ENCODE peak calls at places on chromosomes 1 and 21, in four cellular contexts. One of them, this sample, is unnamed.

GRCh38 chr1:111707906-111708305 is 31.3 kb downstream of the INKA2 start:
- DNase-seq in A549: no peak
- DNase-seq in H1: no peak
- DNase-seq in HepG2: no peak
- DNase-seq in this sample: no peak

GRCh38 chr1:160144921-160145320 is 6.5 kb upstream of the ATP1A4 start:
- DNase-seq in A549: no peak
- DNase-seq in H1: no peak
- DNase-seq in HepG2: no peak
- DNase-seq in this sample: no peak

GRCh38 chr21:45154511-45155508 is 80.4 kb downstream of the ADARB1 start:
- DNase-seq in A549: peak
- DNase-seq in H1: peak
- DNase-seq in HepG2: no peak
- DNase-seq in this sample: no peak

GRCh38 chr1:152630596-152630995 is 7.7 kb upstream of the LCE3A start:
- DNase-seq in A549: no peak
- DNase-seq in H1: no peak
- DNase-seq in HepG2: no peak
- DNase-seq in this sample: no peak

GRCh38 chr1:168224991-168225390 is 813 bp upstream of the SFT2D2 start:
- DNase-seq in A549: no peak
- DNase-seq in H1: no peak
- DNase-seq in HepG2: no peak
- DNase-seq in this sample: no peak

GRCh38 chr1:108575241-108575850 is 15.4 kb downstream of the EEIG2 start:
- DNase-seq in A549: no peak
- DNase-seq in H1: no peak
- DNase-seq in HepG2: no peak
- DNase-seq in this sample: no peak

GRCh38 chr1:91555074-91555730 is 54.6 kb downstream of the CDC7 start:
- DNase-seq in A549: no peak
- DNase-seq in H1: no peak
- DNase-seq in HepG2: no peak
- DNase-seq in this sample: peak

GRCh38 chr21:36145259-36145658 is 10.4 kb downstream of the CBR3 start:
- DNase-seq in A549: no peak
- DNase-seq in H1: no peak
- DNase-seq in HepG2: no peak
- DNase-seq in this sample: no peak

GRCh38 chr21:36980280-36981048 is 14.0 kb upstream of the HLCS start:
- DNase-seq in A549: no peak
- DNase-seq in H1: no peak
- DNase-seq in HepG2: no peak
- DNase-seq in this sample: no peak

GRCh38 chr1:38097256-38097655 is 50.7 kb upstream of the POU3F1 start:
- DNase-seq in A549: no peak
- DNase-seq in H1: no peak
- DNase-seq in HepG2: no peak
- DNase-seq in this sample: no peak
- TF ChIP-seq PHF8 in A549: no peak
- TF ChIP-seq PHF8 in H1: no peak
- TF ChIP-seq PHF8 in HepG2: no peak
- TF ChIP-seq PHF8 in this sample: no peak

DNA sequence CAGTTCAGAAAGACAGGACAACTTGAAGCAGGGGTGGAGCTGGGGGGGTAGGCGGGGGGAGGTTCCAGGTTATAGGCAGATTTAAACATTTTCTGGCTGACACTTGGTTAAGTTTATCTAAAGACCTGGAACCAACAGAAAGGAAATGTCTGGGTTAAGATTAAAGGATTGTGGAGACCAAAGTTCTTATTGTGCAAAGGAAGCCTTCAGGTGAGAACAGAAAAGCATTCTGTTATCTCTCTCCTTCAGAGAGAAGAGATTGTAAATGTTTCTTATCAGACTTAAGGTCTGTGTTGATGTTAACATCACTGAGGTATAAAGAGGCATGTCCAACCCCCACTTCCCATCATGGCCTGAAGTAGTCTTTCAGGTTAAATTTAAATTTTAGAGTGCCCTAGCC is 3.7 kb upstream of the ACADM start:
- DNase-seq in A549: no peak
- DNase-seq in H1: no peak
- DNase-seq in HepG2: no peak
- DNase-seq in this sample: no peak
- TF ChIP-seq KDM1A in A549: no peak
- TF ChIP-seq KDM1A in H1: no peak
- TF ChIP-seq KDM1A in HepG2: no peak
- TF ChIP-seq KDM1A in this sample: no peak

DNA sequence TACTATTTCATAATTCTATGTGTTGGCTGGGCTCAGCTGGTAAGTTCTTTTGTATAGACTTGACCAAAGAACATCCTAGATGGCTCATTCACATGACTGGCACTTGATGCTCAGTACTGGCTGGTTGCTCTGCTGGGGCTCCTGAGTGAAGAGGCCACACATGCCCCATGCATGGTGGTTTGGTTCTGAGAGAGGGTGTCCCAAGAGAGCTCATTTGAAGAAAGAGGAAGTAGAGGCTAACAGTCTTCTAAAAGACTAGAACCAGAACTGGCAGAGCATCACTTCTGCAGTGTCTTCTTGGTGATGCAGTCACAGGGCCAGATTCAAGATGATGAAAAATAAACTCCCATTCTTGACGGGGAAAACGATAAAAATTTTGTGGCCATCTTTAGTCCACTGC is 5.2 kb upstream of the BACH1 start:
- DNase-seq in A549: no peak
- DNase-seq in H1: no peak
- DNase-seq in HepG2: no peak
- DNase-seq in this sample: no peak
- H3K27ac ChIP-seq in A549: no peak
- H3K27ac ChIP-seq in H1: no peak
- H3K27ac ChIP-seq in HepG2: no peak
- H3K27ac ChIP-seq in this sample: no peak

GRCh38 chr1:25536124-25536523 is 7.3 kb upstream of the LDLRAP1 start:
- DNase-seq in A549: no peak
- DNase-seq in H1: no peak
- DNase-seq in HepG2: no peak
- DNase-seq in this sample: no peak

GRCh38 chr1:25531082-25531461 is 12.3 kb upstream of the LDLRAP1 start:
- DNase-seq in A549: no peak
- DNase-seq in H1: no peak
- DNase-seq in HepG2: no peak
- DNase-seq in this sample: no peak

GRCh38 chr1:25537148-25537831 is 6.1 kb upstream of the LDLRAP1 start:
- DNase-seq in A549: no peak
- DNase-seq in H1: no peak
- DNase-seq in HepG2: no peak
- DNase-seq in this sample: no peak

GRCh38 chr1:25532970-25533369 is 10.4 kb upstream of the LDLRAP1 start:
- DNase-seq in A549: no peak
- DNase-seq in H1: no peak
- DNase-seq in HepG2: no peak
- DNase-seq in this sample: no peak

DNA sequence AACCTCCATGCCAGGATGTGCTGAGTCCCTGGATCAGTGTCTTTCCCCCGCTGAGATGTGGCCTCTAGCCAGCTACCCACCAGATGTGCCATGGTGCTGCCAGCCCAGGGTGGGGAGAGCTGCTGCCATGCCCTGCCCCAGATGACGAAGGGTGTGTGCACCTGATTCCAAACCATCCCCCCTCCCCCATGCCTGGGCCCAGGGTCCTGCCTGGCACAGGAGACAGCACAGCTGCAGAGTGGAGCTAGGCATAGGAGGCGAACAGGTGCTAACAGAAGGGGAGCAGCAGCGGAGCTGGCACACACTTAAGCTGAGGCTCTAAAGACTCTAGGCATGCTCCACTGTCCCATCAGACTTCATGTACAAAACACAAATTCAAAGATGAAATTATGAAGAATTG is 9.0 kb upstream of the LDLRAP1 start:
- DNase-seq in A549: no peak
- DNase-seq in H1: no peak
- DNase-seq in HepG2: no peak
- DNase-seq in this sample: no peak
- TF ChIP-seq PHF8 in A549: no peak
- TF ChIP-seq PHF8 in H1: no peak
- TF ChIP-seq PHF8 in HepG2: no peak
- TF ChIP-seq PHF8 in this sample: no peak

DNA sequence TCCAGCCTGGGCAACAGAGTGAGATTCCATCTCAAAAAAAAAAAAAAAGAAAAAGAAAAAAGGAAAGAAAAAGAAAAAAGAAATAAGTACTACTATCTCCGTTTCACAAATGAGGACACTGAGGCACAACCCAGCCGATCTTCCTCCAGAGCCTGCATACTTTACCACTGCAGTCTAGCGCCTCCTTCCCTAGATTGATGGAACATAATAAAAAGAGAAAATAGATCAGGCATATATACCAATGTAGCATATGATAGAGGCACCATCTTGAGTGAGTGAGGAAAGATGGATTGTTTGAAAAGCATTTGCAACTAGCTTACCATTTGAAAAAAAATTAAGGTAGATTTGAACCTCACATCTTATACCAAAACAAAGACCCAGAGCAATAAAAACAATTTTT is 5.2 kb upstream of the DPM3 start:
- DNase-seq in A549: no peak
- DNase-seq in H1: no peak
- DNase-seq in HepG2: no peak
- DNase-seq in this sample: no peak
- TF ChIP-seq KDM1A in A549: no peak
- TF ChIP-seq KDM1A in H1: no peak
- TF ChIP-seq KDM1A in HepG2: no peak
- TF ChIP-seq KDM1A in this sample: no peak

DNA sequence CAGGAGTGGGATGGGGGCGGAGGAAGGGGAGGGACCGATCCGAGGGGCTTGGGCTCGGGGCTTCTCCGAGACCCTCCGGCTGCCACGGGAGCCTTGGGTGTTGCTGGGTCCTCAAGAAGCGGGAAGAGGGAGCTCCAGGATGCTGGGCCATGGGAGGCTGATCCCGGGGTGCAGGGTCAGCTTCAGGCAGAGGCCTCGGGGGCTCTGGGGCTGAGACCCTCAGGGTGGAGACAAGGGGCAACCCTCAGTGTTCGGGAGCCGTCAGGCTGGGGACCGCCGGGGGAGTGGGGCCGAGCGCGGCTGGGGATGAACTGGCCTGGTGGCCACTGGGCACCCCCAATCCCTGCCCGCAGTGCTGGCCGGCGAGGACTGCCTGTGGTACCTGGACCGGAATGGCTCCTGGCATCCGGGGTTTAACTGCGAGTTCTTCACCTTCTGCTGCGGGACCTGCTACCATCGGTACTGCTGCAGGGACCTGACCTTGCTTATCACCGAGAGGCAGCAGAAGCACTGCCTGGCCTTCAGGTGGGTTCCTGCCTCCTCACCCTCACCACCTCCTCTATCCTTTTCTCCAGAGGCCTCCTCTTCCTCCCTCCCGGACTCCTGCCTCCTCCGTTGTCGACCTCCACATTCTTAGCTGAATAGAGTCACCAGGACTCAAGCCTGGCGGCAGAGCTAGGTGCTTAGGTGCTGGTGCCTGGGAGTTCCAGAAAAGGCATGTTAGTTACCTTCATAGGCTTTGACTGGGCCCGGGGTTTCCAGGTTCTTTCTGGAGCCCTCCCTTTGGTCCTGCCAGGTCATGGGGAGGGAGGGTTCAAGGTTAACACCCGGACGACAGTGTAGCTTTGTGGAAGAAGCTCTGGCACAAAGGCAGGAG is 632 bp downstream of the SHISA4 start:
- DNase-seq in A549: no peak
- DNase-seq in H1: no peak
- DNase-seq in HepG2: no peak
- DNase-seq in this sample: no peak
- H3K27ac ChIP-seq in A549: peak
- H3K27ac ChIP-seq in H1: no peak
- H3K27ac ChIP-seq in HepG2: no peak
- H3K27ac ChIP-seq in this sample: no peak

GRCh38 chr1:99728494-99729235 is 37.8 kb downstream of the FRRS1 start:
- DNase-seq in A549: peak
- DNase-seq in H1: no peak
- DNase-seq in HepG2: peak
- DNase-seq in this sample: peak
- TF ChIP-seq PHF8 in A549: no peak
- TF ChIP-seq PHF8 in H1: no peak
- TF ChIP-seq PHF8 in HepG2: no peak
- TF ChIP-seq PHF8 in this sample: no peak

GRCh38 chr1:244869950-244870349 is 5.6 kb upstream of the HNRNPU start:
- DNase-seq in A549: no peak
- DNase-seq in H1: no peak
- DNase-seq in HepG2: no peak
- DNase-seq in this sample: no peak
- TF ChIP-seq KDM1A in A549: no peak
- TF ChIP-seq KDM1A in H1: no peak
- TF ChIP-seq KDM1A in HepG2: no peak
- TF ChIP-seq KDM1A in this sample: no peak